ENCODE peak calls at places on chromosomes 11 and 22, in ten cellular contexts. C is cardiac muscle cell; J is activated T-cell treated with anti-CD3 and anti-CD28 coated beads for 4 hours; S is lower lobe of right lung; Q is HTR-8/SVneo; O is dermis blood vessel endothelial cell; Z is NCI-H524; A is CD8-positive, alpha-beta memory T cell; F is stimulated activated CD4-positive, alpha-beta T cell treated with anti-CD3 and anti-CD28 coated beads, Interleukin-12 subunit alpha, Interleukin-12 subunit beta, amount 100 ng/mL, for 24 hours; L is tibial nerve. E is an unnamed sample.

GRCh38 chr11:74282863-74283484 is 28.5 kb downstream of the P4HA3 start:
- DNase-seq in C (no peak), S (no peak), J (no peak), Q (no peak), O (peak; percentile 8), Z (peak; percentile 4), L (no peak), A (no peak), F (no peak), E (peak; percentile 28)

GRCh38 chr22:32844251-32844650 is 42.7 kb downstream of the TIMP3 start:
- DNase-seq in Q (no peak), F (no peak), Z (no peak), C (no peak), J (no peak), A (no peak), O (no peak), S (no peak), L (no peak), E (no peak)

GRCh38 chr11:69948256-69949141 is 129.3 kb upstream of the FGF3 start:
- DNase-seq in Z (no peak), J (no peak), F (no peak), A (no peak), Q (peak; percentile 47), C (no peak), S (no peak), O (peak; percentile 28), L (no peak), E (peak; percentile 57)

GRCh38 chr22:17893900-17894299 is 119.6 kb upstream of the BID start:
- DNase-seq in Z (no peak), J (no peak), C (no peak), S (no peak), A (no peak), Q (no peak), F (no peak), O (no peak), L (no peak), E (no peak)

GRCh38 chr22:46499798-46500174 is 37.6 kb downstream of the CELSR1 start:
- DNase-seq in O (no peak), F (no peak), C (no peak), Z (no peak), S (no peak), Q (no peak), A (no peak), L (no peak), J (no peak), E (no peak)

GRCh38 chr22:29702025-29702930 is 17.5 kb upstream of the CABP7 start:
- DNase-seq in F (no peak), S (no peak), Z (peak; percentile 87), Q (no peak), L (no peak), J (no peak), C (no peak), O (peak; percentile 7), A (no peak), E (peak; percentile 11)

GRCh38 chr11:116073854-116074837 is 569.9 kb upstream of the CADM1 start:
- DNase-seq in C (peak; percentile 12), A (no peak), Z (peak; percentile 43), S (no peak), F (no peak), O (no peak), L (no peak), Q (no peak), J (no peak), E (no peak)

GRCh38 chr22:24322522-24322921 is 51.9 kb downstream of the SPECC1L start:
- DNase-seq in S (no peak), O (no peak), Q (no peak), L (no peak), Z (no peak), A (no peak), C (no peak), F (no peak), J (no peak), E (no peak)

GRCh38 chr11:9660886-9661285 is 3.0 kb upstream of the SWAP70 start:
- DNase-seq in A (no peak), C (peak; percentile 8), L (no peak), F (no peak), O (peak; percentile 37), Q (no peak), J (no peak), S (no peak), Z (no peak), E (peak; percentile 80)

GRCh38 chr11:111469200-111469599 is 43.0 kb downstream of the BTG4 start:
- DNase-seq in C (no peak), Q (no peak), L (no peak), Z (no peak), O (no peak), F (no peak), A (no peak), J (no peak), S (no peak), E (peak; percentile 45)

GRCh38 chr11:623349-623869 is 1.3 kb downstream of the CDHR5 start:
- DNase-seq in F (no peak), Z (no peak), C (no peak), A (no peak), J (no peak), L (no peak), S (no peak), O (no peak), Q (no peak), E (no peak)

GRCh38 chr11:57777969-57778317 is 16.3 kb downstream of the CTNND1 start:
- DNase-seq in O (peak; percentile 77), A (no peak), J (no peak), L (no peak), Q (no peak), F (no peak), C (peak; percentile 46), Z (no peak), S (no peak), E (no peak)

GRCh38 chr22:24994070-24994763 is 41.7 kb downstream of the KIAA1671 start:
- DNase-seq in Z (peak; percentile 73), S (no peak), O (no peak), J (no peak), C (no peak), A (no peak), Q (no peak), L (no peak), F (peak; percentile 19), E (no peak)

GRCh38 chr11:299081-299891 is at the start of gene IFITM5:
- DNase-seq in J (no peak), O (no peak), Q (no peak), Z (no peak), L (no peak), C (no peak), F (no peak), S (peak; percentile 44), A (no peak), E (no peak)

E was measured in IMR-90.